ENCODE peak calls at places on chromosomes 2 and 18, in four cellular contexts. F is endothelial cell, D is HEK293T, H is small intestine. L is an unnamed sample.

GRCh38 chr2:212392048-212392447 is 146.6 kb downstream of the ERBB4 start:
- DNase-seq in D (no peak), H (no peak), F (no peak), L (no peak)

GRCh38 chr2:195094330-195094729 is 562.7 kb upstream of the SLC39A10 start:
- DNase-seq in D (no peak), F (no peak), H (no peak), L (no peak)

GRCh38 chr18:58241877-58242276 is 197.9 kb downstream of the NEDD4L start:
- DNase-seq in D (peak), F (no peak), H (no peak), L (no peak)

GRCh38 chr18:63169853-63170252 is 149.7 kb downstream of the BCL2 start:
- DNase-seq in D (no peak), H (no peak), F (no peak), L (no peak)

GRCh38 chr2:215635788-215636139 is 199.9 kb upstream of the FN1 start:
- DNase-seq in D (no peak), H (no peak), F (no peak), L (no peak)

GRCh38 chr2:28613181-28613580 is 117.3 kb downstream of the PLB1 start:
- DNase-seq in F (no peak), H (no peak), D (no peak), L (no peak)

GRCh38 chr2:224086226-224086911 is 47.3 kb upstream of the SERPINE2 start:
- DNase-seq in H (no peak), D (no peak), F (no peak), L (peak)

GRCh38 chr2:61426267-61426897 is 44.5 kb downstream of the USP34 start:
- DNase-seq in D (peak), H (peak), F (peak), L (peak)

GRCh38 chr2:239222346-239223028 is 178.3 kb downstream of the HDAC4 start:
- DNase-seq in H (no peak), F (no peak), D (no peak), L (no peak)

GRCh38 chr2:220499281-220499680 is 871.9 kb downstream of the SLC4A3 start:
- DNase-seq in F (no peak), D (no peak), H (no peak), L (no peak)

L was measured in HCT116.